ENCODE peak calls at places on chromosomes 12 and 14, in five cellular contexts. D is neural progenitor cell, B is PC-9, A is IMR-90, N is endothelial cell of umbilical vein. E is an unnamed sample.

GRCh38 chr12:109624467-109624866 is 50.9 kb downstream of the MVK start:
- DNase-seq in D (no peak), B (no peak), A (no peak), N (no peak), E (no peak)

GRCh38 chr14:53093206-53093605 is 59.9 kb downstream of the DDHD1 start:
- DNase-seq in D (no peak), B (no peak), A (peak), N (no peak), E (no peak)

GRCh38 chr12:115259968-115260806 is 576.2 kb upstream of the TBX3 start:
- DNase-seq in D (no peak), B (no peak), A (no peak), N (no peak), E (no peak)

GRCh38 chr14:60658909-60659585 is 9.8 kb upstream of the SIX1 start:
- DNase-seq in D (peak), B (no peak), A (peak), N (no peak), E (no peak)

GRCh38 chr12:23253191-23253590 is 628.2 kb downstream of the ETNK1 start:
- DNase-seq in D (no peak), B (no peak), A (no peak), N (peak), E (peak)

GRCh38 chr12:104137175-104137901 is 672 bp downstream of the NFYB start:
- DNase-seq in D (peak), B (peak), A (peak), N (peak), E (peak)

GRCh38 chr14:104656014-104656714 is 33.3 kb upstream of the INF2 start:
- DNase-seq in D (no peak), B (no peak), A (no peak), N (no peak), E (no peak)

GRCh38 chr14:37247777-37248461 is 50.2 kb downstream of the MIPOL1 start:
- DNase-seq in D (no peak), B (no peak), A (no peak), N (no peak), E (no peak)

GRCh38 chr12:13631873-13632272 is 349.5 kb downstream of the GRIN2B start:
- DNase-seq in D (no peak), B (no peak), A (no peak), N (no peak), E (no peak)

GRCh38 chr12:52710744-52711143 is 7.4 kb upstream of the KRT77 start:
- DNase-seq in D (no peak), B (no peak), A (no peak), N (no peak), E (no peak)

GRCh38 chr12:56634242-56634836 is 4.2 kb upstream of the BAZ2A start:
- DNase-seq in D (peak), B (peak), A (no peak), N (peak), E (no peak)

GRCh38 chr14:68523994-68524725 is 268.7 kb downstream of the ZFP36L1 start:
- DNase-seq in D (no peak), B (no peak), A (no peak), N (no peak), E (peak)

GRCh38 chr12:45216297-45216982 is 545 bp downstream of the ANO6 start:
- DNase-seq in D (peak), B (peak), A (peak), N (peak), E (peak)

GRCh38 chr14:68679301-68679700 is 113.6 kb downstream of the ZFP36L1 start:
- DNase-seq in D (no peak), B (no peak), A (no peak), N (no peak), E (no peak)

GRCh38 chr14:34361504-34362011 is 100.5 kb downstream of the SPTSSA start:
- DNase-seq in D (no peak), B (no peak), A (peak), N (no peak), E (peak)

GRCh38 chr12:70559390-70559789 is 77.8 kb downstream of the PTPRB start:
- DNase-seq in D (no peak), B (no peak), A (no peak), N (no peak), E (no peak)

GRCh38 chr14:31244626-31245025 is 37.0 kb upstream of the HECTD1 start:
- DNase-seq in D (no peak), B (no peak), A (no peak), N (no peak), E (no peak)

GRCh38 chr12:76032043-76032981 is 736 bp upstream of the PHLDA1 start:
- DNase-seq in D (peak), B (peak), A (peak), N (peak), E (peak)
- H2AFZ ChIP-seq in D (peak), B (peak), A (peak), N (peak), E (no peak)

DNA sequence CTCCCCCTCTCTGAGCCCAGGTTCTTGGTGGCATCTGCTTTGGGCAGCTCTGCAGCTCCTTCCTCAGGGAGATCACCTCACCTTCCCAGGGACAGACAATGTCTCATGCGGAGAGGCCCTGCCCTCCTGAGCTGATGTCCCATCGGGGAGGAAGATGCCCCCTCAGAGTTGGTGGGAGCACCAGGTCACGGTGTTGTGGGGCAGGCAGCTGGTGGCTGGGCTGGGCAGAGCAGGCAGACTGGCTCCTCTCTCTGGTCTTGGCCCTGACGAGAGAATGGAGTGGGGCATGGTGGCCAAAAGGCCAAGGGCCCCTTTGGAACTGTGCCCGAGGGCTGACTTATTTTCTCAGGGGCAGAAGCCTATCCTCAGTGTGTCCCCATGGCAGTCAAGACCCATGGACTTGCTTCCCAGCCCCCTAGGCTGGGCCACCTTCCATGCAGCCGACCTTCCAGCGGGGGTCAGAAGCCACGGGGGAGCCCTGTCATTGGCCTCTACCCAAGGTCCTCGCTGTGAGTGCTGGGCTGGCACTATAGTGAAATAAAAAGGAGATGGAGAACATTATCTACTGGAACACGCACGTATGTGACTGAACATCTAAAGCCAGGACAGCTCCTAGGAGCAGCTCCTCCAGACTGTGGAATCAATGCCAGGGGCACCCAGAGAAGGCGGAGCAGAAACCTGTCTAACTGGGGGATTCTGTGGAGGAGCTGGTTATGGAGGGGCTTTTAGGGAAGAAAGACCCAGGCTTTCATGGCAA is 21.9 kb downstream of the PPP2R5C start:
- DNase-seq in D (no peak), B (no peak), A (no peak), N (no peak), E (no peak)
- H3K27ac ChIP-seq in D (no peak), B (no peak), A (no peak), N (no peak), E (no peak)

DNA sequence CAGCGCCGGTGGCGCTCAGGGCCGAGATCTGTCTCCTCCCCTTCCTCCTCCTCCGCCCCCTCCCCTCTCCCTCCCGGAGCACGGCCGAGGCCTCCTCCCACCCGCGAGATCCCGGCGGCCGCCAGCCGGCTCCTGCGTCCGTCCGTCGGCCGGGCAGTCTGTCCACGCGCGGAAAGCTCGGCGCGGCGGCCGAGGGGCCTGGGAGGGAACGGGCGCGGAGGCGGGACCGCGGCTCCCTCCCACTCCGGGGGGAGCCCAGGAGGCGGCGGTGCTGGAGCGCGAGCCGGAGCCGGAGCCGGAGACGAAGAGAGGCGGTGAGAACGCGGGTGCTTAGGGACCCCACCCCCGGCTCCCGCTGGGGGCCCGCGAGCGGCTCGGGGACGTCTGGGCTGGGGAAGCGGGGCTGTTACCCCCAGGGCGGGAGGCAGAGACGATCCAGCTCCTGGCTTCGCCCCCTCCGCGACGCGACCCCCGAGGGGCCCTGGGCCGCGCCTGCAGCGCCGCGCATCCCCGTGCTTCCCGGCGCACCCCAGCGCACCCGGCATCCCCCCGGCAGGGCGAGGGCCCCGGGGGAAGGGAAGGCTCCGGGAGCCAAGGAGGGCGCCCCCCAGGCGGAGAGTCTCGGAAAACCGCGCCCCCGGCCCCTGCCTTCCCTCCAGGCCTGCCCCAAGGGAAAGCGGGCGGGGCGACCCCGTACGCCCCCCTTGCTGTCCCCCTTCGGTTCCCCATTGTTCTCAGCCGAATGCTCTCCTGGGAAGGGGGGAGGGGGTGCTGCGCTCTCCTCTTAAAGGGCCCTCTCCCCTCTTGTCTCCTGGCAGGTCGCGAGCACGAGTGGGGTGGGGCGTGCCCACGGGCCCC is at the start of gene DTX1:
- DNase-seq in D (peak), B (no peak), A (no peak), N (no peak), E (peak)
- H2AFZ ChIP-seq in D (peak), B (no peak), A (peak), N (no peak), E (no peak)

GRCh38 chr12:67326637-67327036 is 57.5 kb downstream of the CAND1 start:
- DNase-seq in D (no peak), B (no peak), A (no peak), N (no peak), E (no peak)
- H3K27ac ChIP-seq in D (no peak), B (no peak), A (no peak), N (no peak), E (no peak)

DNA sequence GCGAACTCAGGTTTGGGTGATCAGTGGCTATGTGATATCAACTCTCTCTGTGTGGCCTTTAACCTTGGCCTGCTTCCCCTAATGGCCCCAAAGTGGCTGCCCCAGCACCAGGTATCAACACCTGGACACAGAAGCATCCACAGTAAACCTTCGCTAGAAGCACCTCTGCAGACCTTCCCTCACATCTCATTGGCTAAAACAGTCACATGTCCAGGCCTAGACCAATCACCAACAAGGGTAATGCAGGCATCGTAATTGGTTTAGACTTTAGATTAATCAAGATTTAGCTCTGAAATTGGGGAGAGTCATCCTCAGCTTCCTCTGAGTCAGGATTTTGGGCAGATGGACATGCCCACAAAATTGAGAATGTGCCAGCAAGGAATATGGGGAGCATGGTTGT is 92.5 kb upstream of the MYL2 start:
- DNase-seq in D (no peak), B (no peak), A (no peak), N (no peak), E (no peak)
- H2AFZ ChIP-seq in D (no peak), B (no peak), A (no peak), N (no peak), E (no peak)

DNA sequence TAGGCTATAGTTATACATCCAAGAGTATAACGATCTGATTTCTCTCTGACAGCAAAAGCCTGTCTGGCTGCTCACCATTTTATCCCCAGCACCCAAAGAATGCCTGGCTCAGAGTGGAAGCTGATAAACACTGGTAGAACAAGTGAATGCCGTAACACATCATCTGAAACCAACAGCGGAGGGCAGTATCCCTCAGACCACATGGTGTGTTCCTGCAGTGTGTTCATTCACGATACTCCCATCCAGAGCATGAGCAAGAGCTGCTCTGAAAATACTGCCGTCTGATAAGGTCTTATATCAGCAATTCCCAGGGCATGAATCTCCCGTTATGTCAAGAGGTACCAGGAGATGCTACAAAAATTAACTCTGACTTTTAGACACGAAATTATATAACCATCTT is 95.9 kb downstream of the TTC7B start:
- DNase-seq in D (no peak), B (no peak), A (peak), N (no peak), E (no peak)
- H3K27ac ChIP-seq in D (no peak), B (no peak), A (no peak), N (no peak), E (no peak)

GRCh38 chr14:95499354-95499750 is 17.1 kb downstream of the SYNE3 start:
- DNase-seq in D (no peak), B (no peak), A (no peak), N (no peak), E (no peak)

GRCh38 chr14:95498622-95499353 is 17.7 kb downstream of the SYNE3 start:
- DNase-seq in D (no peak), B (no peak), A (peak), N (no peak), E (peak)

GRCh38 chr14:95496690-95497241 is 19.7 kb downstream of the SYNE3 start:
- DNase-seq in D (no peak), B (no peak), A (peak), N (peak), E (peak)

GRCh38 chr14:95496111-95496681 is 20.3 kb downstream of the SYNE3 start:
- DNase-seq in D (no peak), B (no peak), A (no peak), N (peak), E (peak)

GRCh38 chr14:95497561-95498011 is 18.9 kb downstream of the SYNE3 start:
- DNase-seq in D (no peak), B (no peak), A (no peak), N (no peak), E (peak)
- H2AFZ ChIP-seq in D (no peak), B (no peak), A (no peak), N (no peak), E (no peak)

E was measured in fibroblast of lung.